ENCODE peak calls at places on chromosome 10, in eight cellular contexts. P is stimulated activated CD8-positive, alpha-beta memory T cell treated with anti-CD3 and anti-CD28 coated beads, Interleukin-15, amount 100 ng/mL, for 24 hours; R is NCI-H1436; Y is endothelial cell; A is NCI-H748 treated with DMSO at 0.1 percent for 48 hours; Z is psoas muscle; T is T-helper 1 cell; X is H7. L is an unnamed sample.
A peak's percentile ranks its signal among the peaks of the same experiment; 100 is the strongest.

GRCh38 chr10:60290558-60290957 is 99.1 kb downstream of the ANK3 start:
- DNase-seq in P (no peak), R (no peak), Y (no peak), A (no peak), Z (no peak), T (no peak), X (no peak), L (no peak)

GRCh38 chr10:6593140-6593740 is 13.2 kb upstream of the PRKCQ start:
- DNase-seq in P (no peak), R (no peak), Y (no peak), A (no peak), Z (no peak), T (no peak), X (no peak), L (no peak)

GRCh38 chr10:61975107-61975932 is 73.8 kb downstream of the ARID5B start:
- DNase-seq in P (no peak), R (no peak), Y (no peak), A (peak; percentile 30), Z (no peak), T (no peak), X (no peak), L (no peak)

GRCh38 chr10:132359305-132360040 is 27.5 kb downstream of the LRRC27 start:
- DNase-seq in P (no peak), R (no peak), Y (no peak), A (no peak), Z (peak; percentile 73), T (no peak), X (peak; percentile 64), L (no peak)

GRCh38 chr10:95208702-95209391 is 14.8 kb downstream of the ACSM6 start:
- DNase-seq in P (no peak), R (no peak), Y (no peak), A (no peak), Z (no peak), T (no peak), X (no peak), L (no peak)

GRCh38 chr10:28679941-28680752 is 2.8 kb downstream of the BAMBI start:
- DNase-seq in P (no peak), R (no peak), Y (peak; percentile 31), A (no peak), Z (no peak), T (no peak), X (no peak), L (no peak)

GRCh38 chr10:3538850-3539531 is 246.0 kb downstream of the KLF6 start:
- DNase-seq in P (no peak), R (no peak), Y (no peak), A (no peak), Z (no peak), T (no peak), X (no peak), L (no peak)

GRCh38 chr10:93993782-93994668 is at the start of gene PLCE1:
- DNase-seq in P (no peak), R (peak; percentile 69), Y (peak; percentile 41), A (peak; percentile 9), Z (peak; percentile 85), T (no peak), X (peak; percentile 88), L (no peak)

GRCh38 chr10:75531571-75532031 is 100.2 kb downstream of the LRMDA start:
- DNase-seq in P (no peak), R (no peak), Y (no peak), A (no peak), Z (no peak), T (no peak), X (no peak), L (no peak)

GRCh38 chr10:69768386-69768785 is 33.3 kb upstream of the COL13A1 start:
- DNase-seq in P (no peak), R (no peak), Y (no peak), A (no peak), Z (no peak), T (no peak), X (peak; percentile 19), L (no peak)

GRCh38 chr10:121500591-121501341 is 97.5 kb downstream of the FGFR2 start:
- DNase-seq in P (no peak), R (no peak), Y (no peak), A (no peak), Z (no peak), T (no peak), X (no peak), L (no peak)

GRCh38 chr10:78864761-78865517 is 203.8 kb upstream of the ZMIZ1 start:
- DNase-seq in P (no peak), R (no peak), Y (no peak), A (no peak), Z (no peak), T (no peak), X (no peak), L (no peak)

GRCh38 chr10:92184977-92185376 is 105.9 kb downstream of the CPEB3 start:
- DNase-seq in P (no peak), R (no peak), Y (no peak), A (no peak), Z (no peak), T (no peak), X (no peak), L (no peak)

GRCh38 chr10:103936022-103936421 is 18.0 kb upstream of the STN1 start:
- DNase-seq in P (no peak), R (no peak), Y (no peak), A (no peak), Z (no peak), T (no peak), X (no peak), L (no peak)

GRCh38 chr10:116055919-116056252 is 217.1 kb downstream of the GFRA1 start:
- DNase-seq in P (no peak), R (no peak), Y (no peak), A (no peak), Z (no peak), T (no peak), X (no peak), L (no peak)

GRCh38 chr10:114541081-114541833 is 116.8 kb downstream of the ABLIM1 start:
- DNase-seq in P (no peak), R (no peak), Y (no peak), A (no peak), Z (peak; percentile 79), T (peak; percentile 28), X (no peak), L (peak; percentile 75)

GRCh38 chr10:74419491-74420466 is 268.8 kb downstream of the ADK start:
- DNase-seq in P (no peak), R (no peak), Y (peak; percentile 18), A (peak; percentile 33), Z (no peak), T (no peak), X (peak; percentile 8), L (peak; percentile 36)

GRCh38 chr10:1180836-1181235 is 124.7 kb downstream of the WDR37 start:
- DNase-seq in P (no peak), R (no peak), Y (peak; percentile 33), A (no peak), Z (peak; percentile 19), T (no peak), X (peak; percentile 86), L (no peak)

GRCh38 chr10:79431891-79432831 is 13.3 kb downstream of the ZCCHC24 start:
- DNase-seq in P (no peak), R (no peak), Y (no peak), A (no peak), Z (peak; percentile 79), T (no peak), X (peak; percentile 65), L (no peak)

GRCh38 chr10:80444646-80445319 is 9.3 kb upstream of the TSPAN14 start:
- DNase-seq in P (no peak), R (peak; percentile 61), Y (peak; percentile 45), A (no peak), Z (peak; percentile 77), T (no peak), X (peak; percentile 70), L (peak; percentile 68)